ENCODE peak calls at places on chromosomes 1 and 21, in ten cellular contexts. One of them, this sample, is unnamed.

GRCh38 chr1:63663301-63663700 is 70.1 kb downstream of the PGM1 start:
- DNase-seq in foreskin fibroblast: no peak
- DNase-seq in lower leg skin: no peak
- DNase-seq in cardiac fibroblast: peak
- DNase-seq in lung: no peak
- DNase-seq in cardiac muscle cell: no peak
- DNase-seq in body of pancreas: no peak
- DNase-seq in RWPE1: peak
- DNase-seq in CD8-positive, alpha-beta T cell: no peak
- DNase-seq in AG04449: no peak
- DNase-seq in this sample: no peak

GRCh38 chr1:54380285-54380882 is 25.8 kb downstream of the SSBP3 start:
- DNase-seq in cardiac muscle cell: no peak
- DNase-seq in AG04449: no peak
- DNase-seq in lung: no peak
- DNase-seq in body of pancreas: no peak
- DNase-seq in foreskin fibroblast: no peak
- DNase-seq in lower leg skin: no peak
- DNase-seq in cardiac fibroblast: no peak
- DNase-seq in RWPE1: no peak
- DNase-seq in CD8-positive, alpha-beta T cell: peak
- DNase-seq in this sample: no peak

GRCh38 chr1:6245869-6246496 is 2.0 kb downstream of the HES3 start:
- DNase-seq in cardiac fibroblast: no peak
- DNase-seq in cardiac muscle cell: no peak
- DNase-seq in RWPE1: no peak
- DNase-seq in CD8-positive, alpha-beta T cell: peak
- DNase-seq in foreskin fibroblast: no peak
- DNase-seq in lung: no peak
- DNase-seq in body of pancreas: no peak
- DNase-seq in lower leg skin: no peak
- DNase-seq in AG04449: no peak
- DNase-seq in this sample: no peak

GRCh38 chr1:109621402-109622101 is 1.9 kb downstream of the AMPD2 start:
- DNase-seq in body of pancreas: no peak
- DNase-seq in foreskin fibroblast: no peak
- DNase-seq in cardiac fibroblast: no peak
- DNase-seq in lower leg skin: no peak
- DNase-seq in CD8-positive, alpha-beta T cell: no peak
- DNase-seq in RWPE1: no peak
- DNase-seq in AG04449: no peak
- DNase-seq in cardiac muscle cell: no peak
- DNase-seq in lung: no peak
- DNase-seq in this sample: no peak

GRCh38 chr1:39387452-39387851 is 104.0 kb upstream of the BMP8A start:
- DNase-seq in AG04449: peak
- DNase-seq in CD8-positive, alpha-beta T cell: no peak
- DNase-seq in body of pancreas: no peak
- DNase-seq in cardiac muscle cell: no peak
- DNase-seq in lung: no peak
- DNase-seq in lower leg skin: no peak
- DNase-seq in RWPE1: peak
- DNase-seq in cardiac fibroblast: peak
- DNase-seq in foreskin fibroblast: peak
- DNase-seq in this sample: peak

GRCh38 chr1:11697188-11697892 is 5.8 kb downstream of the DRAXIN start:
- DNase-seq in cardiac muscle cell: no peak
- DNase-seq in foreskin fibroblast: no peak
- DNase-seq in body of pancreas: no peak
- DNase-seq in cardiac fibroblast: no peak
- DNase-seq in lung: no peak
- DNase-seq in lower leg skin: no peak
- DNase-seq in AG04449: no peak
- DNase-seq in CD8-positive, alpha-beta T cell: no peak
- DNase-seq in RWPE1: no peak
- DNase-seq in this sample: no peak

GRCh38 chr1:14921057-14921456 is 232.5 kb upstream of the TMEM51 start:
- DNase-seq in AG04449: no peak
- DNase-seq in cardiac fibroblast: peak
- DNase-seq in lower leg skin: no peak
- DNase-seq in lung: no peak
- DNase-seq in CD8-positive, alpha-beta T cell: no peak
- DNase-seq in cardiac muscle cell: no peak
- DNase-seq in RWPE1: no peak
- DNase-seq in body of pancreas: peak
- DNase-seq in foreskin fibroblast: no peak
- DNase-seq in this sample: no peak

GRCh38 chr21:33418686-33419085 is 15.5 kb downstream of the IFNGR2 start:
- DNase-seq in cardiac fibroblast: no peak
- DNase-seq in CD8-positive, alpha-beta T cell: no peak
- DNase-seq in foreskin fibroblast: no peak
- DNase-seq in RWPE1: no peak
- DNase-seq in AG04449: no peak
- DNase-seq in lower leg skin: peak
- DNase-seq in body of pancreas: peak
- DNase-seq in lung: no peak
- DNase-seq in cardiac muscle cell: no peak
- DNase-seq in this sample: peak

DNA sequence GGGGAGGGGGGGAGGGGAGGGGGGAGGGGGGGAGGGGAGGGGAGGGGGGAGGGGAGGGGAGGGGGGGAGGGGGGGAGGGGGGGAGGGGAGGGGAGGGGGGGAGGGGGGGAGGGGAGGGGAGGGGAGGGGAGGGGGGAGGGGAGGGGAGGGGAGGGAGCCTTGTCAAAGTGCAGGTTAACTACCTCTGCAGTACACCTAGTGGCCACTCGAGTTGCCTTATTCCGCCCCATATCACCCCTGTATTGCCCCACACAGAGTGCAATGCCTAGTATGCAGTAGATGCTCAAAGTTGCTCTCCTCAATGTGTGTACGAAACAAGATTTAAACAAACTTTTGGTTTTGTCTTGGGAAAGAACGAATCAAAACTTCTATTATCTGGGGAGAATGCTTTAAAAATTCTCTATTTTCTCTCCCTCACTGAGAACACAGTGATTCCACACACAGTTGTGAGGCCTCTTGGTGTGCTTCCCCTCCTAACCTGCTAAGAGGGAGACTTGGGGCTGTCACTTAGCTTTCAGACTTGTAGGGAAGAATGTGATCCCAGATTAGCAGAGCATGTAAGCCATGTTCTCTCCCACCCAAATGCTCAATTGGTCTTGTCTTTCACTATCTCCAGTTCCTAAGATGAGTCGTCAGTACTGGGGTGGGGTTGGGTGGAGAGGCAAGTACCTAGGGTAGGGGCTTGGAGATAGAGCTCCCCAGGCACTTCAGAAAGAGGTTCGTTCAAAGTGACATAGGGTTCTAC is 79.7 kb upstream of the MAP10 start:
- DNase-seq in lung: no peak
- DNase-seq in cardiac muscle cell: no peak
- DNase-seq in AG04449: no peak
- DNase-seq in lower leg skin: no peak
- DNase-seq in body of pancreas: no peak
- DNase-seq in foreskin fibroblast: no peak
- DNase-seq in cardiac fibroblast: no peak
- DNase-seq in RWPE1: no peak
- DNase-seq in CD8-positive, alpha-beta T cell: no peak
- DNase-seq in this sample: no peak
- TF ChIP-seq CTCF in lung: no peak
- TF ChIP-seq CTCF in cardiac muscle cell: no peak
- TF ChIP-seq CTCF in AG04449: no peak
- TF ChIP-seq CTCF in lower leg skin: no peak
- TF ChIP-seq CTCF in body of pancreas: no peak
- TF ChIP-seq CTCF in foreskin fibroblast: no peak
- TF ChIP-seq CTCF in cardiac fibroblast: no peak
- TF ChIP-seq CTCF in RWPE1: no peak
- TF ChIP-seq CTCF in CD8-positive, alpha-beta T cell: no peak
- TF ChIP-seq CTCF in this sample: no peak

GRCh38 chr1:100835866-100836842 is 58.5 kb downstream of the EXTL2 start:
- DNase-seq in foreskin fibroblast: no peak
- DNase-seq in cardiac muscle cell: no peak
- DNase-seq in lower leg skin: no peak
- DNase-seq in CD8-positive, alpha-beta T cell: no peak
- DNase-seq in body of pancreas: no peak
- DNase-seq in AG04449: no peak
- DNase-seq in cardiac fibroblast: peak
- DNase-seq in lung: no peak
- DNase-seq in RWPE1: peak
- DNase-seq in this sample: no peak
- TF ChIP-seq CTCF in foreskin fibroblast: no peak
- TF ChIP-seq CTCF in cardiac muscle cell: no peak
- TF ChIP-seq CTCF in lower leg skin: no peak
- TF ChIP-seq CTCF in CD8-positive, alpha-beta T cell: no peak
- TF ChIP-seq CTCF in body of pancreas: no peak
- TF ChIP-seq CTCF in AG04449: no peak
- TF ChIP-seq CTCF in cardiac fibroblast: no peak
- TF ChIP-seq CTCF in lung: no peak
- TF ChIP-seq CTCF in RWPE1: no peak
- TF ChIP-seq CTCF in this sample: no peak

GRCh38 chr1:156859523-156860112 is 701 bp upstream of the INSRR start:
- DNase-seq in cardiac muscle cell: no peak
- DNase-seq in cardiac fibroblast: peak
- DNase-seq in AG04449: no peak
- DNase-seq in lung: no peak
- DNase-seq in lower leg skin: no peak
- DNase-seq in CD8-positive, alpha-beta T cell: peak
- DNase-seq in body of pancreas: no peak
- DNase-seq in foreskin fibroblast: no peak
- DNase-seq in RWPE1: no peak
- DNase-seq in this sample: no peak

GRCh38 chr1:156857532-156857931 is 1.4 kb downstream of the INSRR start:
- DNase-seq in lung: no peak
- DNase-seq in lower leg skin: no peak
- DNase-seq in AG04449: no peak
- DNase-seq in RWPE1: no peak
- DNase-seq in cardiac fibroblast: no peak
- DNase-seq in cardiac muscle cell: no peak
- DNase-seq in CD8-positive, alpha-beta T cell: no peak
- DNase-seq in foreskin fibroblast: no peak
- DNase-seq in body of pancreas: no peak
- DNase-seq in this sample: no peak

GRCh38 chr1:156858555-156858956 is 361 bp downstream of the INSRR start:
- DNase-seq in CD8-positive, alpha-beta T cell: no peak
- DNase-seq in body of pancreas: peak
- DNase-seq in lung: no peak
- DNase-seq in cardiac fibroblast: no peak
- DNase-seq in cardiac muscle cell: no peak
- DNase-seq in foreskin fibroblast: no peak
- DNase-seq in RWPE1: no peak
- DNase-seq in AG04449: no peak
- DNase-seq in lower leg skin: no peak
- DNase-seq in this sample: no peak

GRCh38 chr1:156860113-156860638 is 489 bp upstream of the NTRK1 start:
- DNase-seq in lung: no peak
- DNase-seq in lower leg skin: no peak
- DNase-seq in RWPE1: peak
- DNase-seq in cardiac muscle cell: peak
- DNase-seq in body of pancreas: peak
- DNase-seq in cardiac fibroblast: peak
- DNase-seq in AG04449: no peak
- DNase-seq in foreskin fibroblast: peak
- DNase-seq in CD8-positive, alpha-beta T cell: peak
- DNase-seq in this sample: no peak

GRCh38 chr1:156858959-156859522 is at the start of gene INSRR:
- DNase-seq in foreskin fibroblast: no peak
- DNase-seq in CD8-positive, alpha-beta T cell: no peak
- DNase-seq in RWPE1: no peak
- DNase-seq in body of pancreas: no peak
- DNase-seq in AG04449: no peak
- DNase-seq in lower leg skin: no peak
- DNase-seq in lung: no peak
- DNase-seq in cardiac fibroblast: peak
- DNase-seq in cardiac muscle cell: no peak
- DNase-seq in this sample: no peak
- TF ChIP-seq CTCF in foreskin fibroblast: no peak
- TF ChIP-seq CTCF in CD8-positive, alpha-beta T cell: no peak
- TF ChIP-seq CTCF in RWPE1: no peak
- TF ChIP-seq CTCF in body of pancreas: no peak
- TF ChIP-seq CTCF in AG04449: no peak
- TF ChIP-seq CTCF in lower leg skin: no peak
- TF ChIP-seq CTCF in lung: no peak
- TF ChIP-seq CTCF in cardiac fibroblast: no peak
- TF ChIP-seq CTCF in cardiac muscle cell: no peak
- TF ChIP-seq CTCF in this sample: no peak

GRCh38 chr21:42779431-42779861 is 99.9 kb downstream of the WDR4 start:
- DNase-seq in RWPE1: no peak
- DNase-seq in foreskin fibroblast: no peak
- DNase-seq in AG04449: no peak
- DNase-seq in lung: no peak
- DNase-seq in lower leg skin: no peak
- DNase-seq in body of pancreas: no peak
- DNase-seq in CD8-positive, alpha-beta T cell: no peak
- DNase-seq in cardiac muscle cell: no peak
- DNase-seq in cardiac fibroblast: no peak
- DNase-seq in this sample: no peak

GRCh38 chr21:42784276-42784675 is 95.1 kb downstream of the WDR4 start:
- DNase-seq in lung: no peak
- DNase-seq in foreskin fibroblast: no peak
- DNase-seq in CD8-positive, alpha-beta T cell: peak
- DNase-seq in body of pancreas: peak
- DNase-seq in lower leg skin: no peak
- DNase-seq in AG04449: no peak
- DNase-seq in cardiac fibroblast: no peak
- DNase-seq in cardiac muscle cell: no peak
- DNase-seq in RWPE1: no peak
- DNase-seq in this sample: no peak

GRCh38 chr21:42781981-42782722 is 97.2 kb downstream of the WDR4 start:
- DNase-seq in cardiac fibroblast: no peak
- DNase-seq in lung: no peak
- DNase-seq in lower leg skin: no peak
- DNase-seq in foreskin fibroblast: no peak
- DNase-seq in RWPE1: no peak
- DNase-seq in cardiac muscle cell: peak
- DNase-seq in body of pancreas: no peak
- DNase-seq in AG04449: no peak
- DNase-seq in CD8-positive, alpha-beta T cell: no peak
- DNase-seq in this sample: no peak

GRCh38 chr21:42782723-42783247 is 96.6 kb downstream of the WDR4 start:
- DNase-seq in RWPE1: no peak
- DNase-seq in cardiac muscle cell: no peak
- DNase-seq in foreskin fibroblast: no peak
- DNase-seq in CD8-positive, alpha-beta T cell: no peak
- DNase-seq in AG04449: no peak
- DNase-seq in lung: no peak
- DNase-seq in body of pancreas: no peak
- DNase-seq in lower leg skin: no peak
- DNase-seq in cardiac fibroblast: no peak
- DNase-seq in this sample: no peak

DNA sequence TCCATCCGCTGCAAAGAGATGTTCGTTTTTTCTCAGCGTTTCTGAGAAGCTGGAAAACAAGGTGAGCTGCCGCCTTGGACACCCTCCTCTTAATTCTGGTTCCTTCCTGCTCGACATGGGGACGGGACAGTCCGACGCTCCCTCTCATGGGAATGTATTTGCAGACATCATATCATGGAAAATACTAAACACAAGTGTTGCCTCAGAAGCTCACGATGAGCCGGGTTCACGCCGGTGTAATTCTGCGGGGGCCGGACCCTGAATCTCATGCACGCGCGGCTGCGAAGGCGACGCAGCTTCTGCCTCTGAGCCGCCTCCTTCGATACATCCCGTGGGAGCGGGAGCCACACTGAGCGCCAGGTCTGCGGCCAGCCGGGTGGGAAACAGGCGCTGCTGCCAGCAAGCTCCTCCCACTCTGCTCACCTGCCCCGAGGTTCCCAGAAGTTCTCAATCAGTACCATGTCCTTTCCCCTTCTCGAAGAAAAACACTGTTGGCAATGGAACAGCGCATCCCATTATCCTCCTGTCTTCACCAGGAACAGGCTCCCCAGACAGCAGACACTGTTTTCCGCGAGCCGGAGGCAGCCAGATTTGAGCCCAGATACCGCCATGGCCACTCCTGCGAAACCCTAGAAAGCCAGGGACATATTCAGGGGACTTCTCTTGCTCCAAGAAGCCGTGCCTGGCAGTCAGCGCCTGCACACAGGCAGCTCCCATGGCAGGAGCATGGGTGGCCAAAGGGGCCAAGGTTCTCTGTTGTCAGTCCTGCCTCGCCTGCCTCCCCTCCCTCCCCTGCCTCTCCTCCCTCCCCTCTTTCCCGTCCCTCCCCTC is 98.0 kb downstream of the WDR4 start:
- DNase-seq in AG04449: no peak
- DNase-seq in CD8-positive, alpha-beta T cell: no peak
- DNase-seq in body of pancreas: peak
- DNase-seq in RWPE1: peak
- DNase-seq in cardiac muscle cell: peak
- DNase-seq in cardiac fibroblast: no peak
- DNase-seq in lung: no peak
- DNase-seq in foreskin fibroblast: no peak
- DNase-seq in lower leg skin: no peak
- DNase-seq in this sample: no peak
- TF ChIP-seq CTCF in AG04449: no peak
- TF ChIP-seq CTCF in CD8-positive, alpha-beta T cell: no peak
- TF ChIP-seq CTCF in body of pancreas: no peak
- TF ChIP-seq CTCF in RWPE1: no peak
- TF ChIP-seq CTCF in cardiac muscle cell: peak
- TF ChIP-seq CTCF in cardiac fibroblast: no peak
- TF ChIP-seq CTCF in lung: no peak
- TF ChIP-seq CTCF in foreskin fibroblast: no peak
- TF ChIP-seq CTCF in lower leg skin: no peak
- TF ChIP-seq CTCF in this sample: no peak